ENCODE peak calls at places on chromosomes 13 and 19, in five cellular contexts. One of them, this sample, is unnamed. For H3K9me3, the result is how much of the 10 kb centered on the place peaks cover.

GRCh38 chr13:56909896-56910600 is 230.7 kb upstream of the PRR20A start:
- DNase-seq in IMR-90: no peak
- DNase-seq in heart right ventricle: peak
- DNase-seq in effector memory CD4-positive, alpha-beta T cell: no peak
- DNase-seq in body of pancreas: no peak
- DNase-seq in this sample: no peak

GRCh38 chr19:3319643-3320353 is 46.6 kb upstream of the NFIC start:
- DNase-seq in heart right ventricle: no peak
- DNase-seq in body of pancreas: no peak
- DNase-seq in effector memory CD4-positive, alpha-beta T cell: no peak
- DNase-seq in IMR-90: no peak
- DNase-seq in this sample: no peak

GRCh38 chr19:3544054-3544376 is 5.0 kb downstream of the TEKTIP1 start:
- DNase-seq in effector memory CD4-positive, alpha-beta T cell: no peak
- DNase-seq in IMR-90: no peak
- DNase-seq in body of pancreas: no peak
- DNase-seq in heart right ventricle: no peak
- DNase-seq in this sample: no peak

GRCh38 chr13:53045110-53045509 is 16.5 kb downstream of the OLFM4 start:
- DNase-seq in heart right ventricle: no peak
- DNase-seq in body of pancreas: peak
- DNase-seq in IMR-90: no peak
- DNase-seq in effector memory CD4-positive, alpha-beta T cell: no peak
- DNase-seq in this sample: no peak

GRCh38 chr19:18291590-18292459 is 10.4 kb upstream of the JUND start:
- DNase-seq in effector memory CD4-positive, alpha-beta T cell: peak
- DNase-seq in heart right ventricle: peak
- DNase-seq in IMR-90: peak
- DNase-seq in body of pancreas: peak
- DNase-seq in this sample: peak

GRCh38 chr19:8654591-8655339 is 24.3 kb downstream of the NFILZ start:
- DNase-seq in IMR-90: peak
- DNase-seq in heart right ventricle: peak
- DNase-seq in effector memory CD4-positive, alpha-beta T cell: peak
- DNase-seq in body of pancreas: peak
- DNase-seq in this sample: peak

GRCh38 chr13:76522083-76522755 is 364.0 kb downstream of the KCTD12 start:
- DNase-seq in body of pancreas: no peak
- DNase-seq in effector memory CD4-positive, alpha-beta T cell: no peak
- DNase-seq in IMR-90: peak
- DNase-seq in heart right ventricle: no peak
- DNase-seq in this sample: no peak

GRCh38 chr19:48627211-48627864 is 8.0 kb downstream of the SPHK2 start:
- DNase-seq in IMR-90: no peak
- DNase-seq in effector memory CD4-positive, alpha-beta T cell: no peak
- DNase-seq in heart right ventricle: no peak
- DNase-seq in body of pancreas: no peak
- DNase-seq in this sample: no peak

GRCh38 chr13:68813397-68813796 is 1294.2 kb upstream of the ATXN8OS start:
- DNase-seq in heart right ventricle: no peak
- DNase-seq in IMR-90: no peak
- DNase-seq in body of pancreas: no peak
- DNase-seq in effector memory CD4-positive, alpha-beta T cell: no peak
- DNase-seq in this sample: no peak

GRCh38 chr13:74151859-74152258 is 17.7 kb upstream of the KLF12 start:
- DNase-seq in effector memory CD4-positive, alpha-beta T cell: no peak
- DNase-seq in IMR-90: no peak
- DNase-seq in heart right ventricle: no peak
- DNase-seq in body of pancreas: no peak
- DNase-seq in this sample: no peak

GRCh38 chr13:71866173-71867091 is 572 bp downstream of the DACH1 start:
- DNase-seq in effector memory CD4-positive, alpha-beta T cell: no peak
- DNase-seq in heart right ventricle: peak
- DNase-seq in body of pancreas: peak
- DNase-seq in IMR-90: no peak
- DNase-seq in this sample: no peak

GRCh38 chr13:41352935-41353801 is 42.1 kb downstream of the NAA16 start:
- DNase-seq in IMR-90: peak
- DNase-seq in effector memory CD4-positive, alpha-beta T cell: peak
- DNase-seq in heart right ventricle: no peak
- DNase-seq in body of pancreas: peak
- DNase-seq in this sample: no peak

GRCh38 chr13:95698047-95698749 is 21.3 kb downstream of the DNAJC3 start:
- DNase-seq in effector memory CD4-positive, alpha-beta T cell: no peak
- DNase-seq in heart right ventricle: no peak
- DNase-seq in body of pancreas: no peak
- DNase-seq in IMR-90: peak
- DNase-seq in this sample: no peak

GRCh38 chr13:94696171-94696570 is 16.2 kb downstream of the SOX21 start:
- DNase-seq in body of pancreas: no peak
- DNase-seq in IMR-90: no peak
- DNase-seq in effector memory CD4-positive, alpha-beta T cell: no peak
- DNase-seq in heart right ventricle: no peak
- DNase-seq in this sample: no peak

DNA sequence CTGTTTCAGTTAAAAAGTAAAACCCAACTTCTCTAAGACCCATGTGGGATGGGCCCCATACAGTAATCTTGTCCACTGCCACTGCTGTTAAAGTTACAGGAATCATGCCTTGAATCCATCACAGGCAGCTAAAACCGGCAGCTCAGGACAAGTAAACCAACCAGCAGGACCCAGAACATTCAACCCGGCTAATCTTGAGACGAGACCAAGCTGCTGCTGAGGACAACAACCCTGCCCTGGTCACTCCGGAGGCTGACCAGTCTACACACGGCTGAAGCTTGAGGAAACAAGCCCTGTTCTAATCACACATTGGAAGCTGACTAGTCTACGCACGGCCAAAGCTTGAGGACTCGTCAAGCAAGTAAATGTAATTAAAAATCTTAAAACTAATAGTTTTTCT is 105.2 kb upstream of the ZNF492 start:
- DNase-seq in body of pancreas: peak
- DNase-seq in heart right ventricle: no peak
- DNase-seq in effector memory CD4-positive, alpha-beta T cell: no peak
- DNase-seq in IMR-90: no peak
- DNase-seq in this sample: no peak
- H3K9me3 ChIP-seq in body of pancreas: under half
- H3K9me3 ChIP-seq in heart right ventricle: under half
- H3K9me3 ChIP-seq in effector memory CD4-positive, alpha-beta T cell: under half
- H3K9me3 ChIP-seq in IMR-90: under half
- H3K9me3 ChIP-seq in this sample: under half

GRCh38 chr19:50187937-50188336 is 15.5 kb upstream of the MYH14 start:
- DNase-seq in body of pancreas: no peak
- DNase-seq in effector memory CD4-positive, alpha-beta T cell: no peak
- DNase-seq in heart right ventricle: no peak
- DNase-seq in IMR-90: no peak
- DNase-seq in this sample: no peak
- H3K9me3 ChIP-seq in body of pancreas: under half
- H3K9me3 ChIP-seq in effector memory CD4-positive, alpha-beta T cell: under half
- H3K9me3 ChIP-seq in heart right ventricle: under half
- H3K9me3 ChIP-seq in IMR-90: under half
- H3K9me3 ChIP-seq in this sample: under half

GRCh38 chr19:56836059-56836458 is 4.5 kb downstream of the PEG3 start:
- DNase-seq in body of pancreas: no peak
- DNase-seq in IMR-90: no peak
- DNase-seq in heart right ventricle: no peak
- DNase-seq in effector memory CD4-positive, alpha-beta T cell: no peak
- DNase-seq in this sample: no peak
- H3K9me3 ChIP-seq in body of pancreas: under half
- H3K9me3 ChIP-seq in IMR-90: half or more
- H3K9me3 ChIP-seq in heart right ventricle: under half
- H3K9me3 ChIP-seq in effector memory CD4-positive, alpha-beta T cell: under half
- H3K9me3 ChIP-seq in this sample: under half

DNA sequence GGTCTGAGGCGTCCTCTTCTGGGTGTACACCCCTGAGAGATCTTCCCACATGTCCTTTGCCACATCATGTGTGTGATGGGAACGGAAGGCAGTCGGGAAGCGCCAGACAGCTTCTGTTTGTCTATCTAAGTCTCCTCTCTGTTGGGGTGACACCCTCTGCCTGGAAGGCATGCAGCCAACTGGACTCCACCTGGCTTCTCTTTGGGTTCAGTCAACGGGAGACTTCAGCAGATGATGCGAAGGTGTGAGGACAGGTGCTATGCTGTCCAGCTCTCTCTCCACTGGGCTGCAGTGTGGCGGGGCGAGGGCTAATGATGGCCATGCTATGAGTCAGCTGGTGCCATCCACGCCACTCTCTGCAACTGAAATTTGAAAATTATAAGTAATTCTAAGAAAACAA is 14.3 kb upstream of the SBK3 start:
- DNase-seq in effector memory CD4-positive, alpha-beta T cell: no peak
- DNase-seq in IMR-90: no peak
- DNase-seq in heart right ventricle: no peak
- DNase-seq in body of pancreas: no peak
- DNase-seq in this sample: no peak
- H3K9me3 ChIP-seq in effector memory CD4-positive, alpha-beta T cell: under half
- H3K9me3 ChIP-seq in IMR-90: under half
- H3K9me3 ChIP-seq in heart right ventricle: under half
- H3K9me3 ChIP-seq in body of pancreas: under half
- H3K9me3 ChIP-seq in this sample: under half

GRCh38 chr13:61277877-61278276 is 137.8 kb downstream of the PCDH20 start:
- DNase-seq in body of pancreas: no peak
- DNase-seq in effector memory CD4-positive, alpha-beta T cell: no peak
- DNase-seq in IMR-90: no peak
- DNase-seq in heart right ventricle: no peak
- DNase-seq in this sample: no peak

GRCh38 chr13:61277088-61277487 is 138.6 kb downstream of the PCDH20 start:
- DNase-seq in IMR-90: no peak
- DNase-seq in body of pancreas: no peak
- DNase-seq in heart right ventricle: no peak
- DNase-seq in effector memory CD4-positive, alpha-beta T cell: no peak
- DNase-seq in this sample: no peak

GRCh38 chr13:61275251-61275650 is 140.4 kb downstream of the PCDH20 start:
- DNase-seq in IMR-90: no peak
- DNase-seq in heart right ventricle: no peak
- DNase-seq in body of pancreas: no peak
- DNase-seq in effector memory CD4-positive, alpha-beta T cell: no peak
- DNase-seq in this sample: no peak

GRCh38 chr13:61275740-61276139 is 139.9 kb downstream of the PCDH20 start:
- DNase-seq in heart right ventricle: no peak
- DNase-seq in body of pancreas: no peak
- DNase-seq in effector memory CD4-positive, alpha-beta T cell: no peak
- DNase-seq in IMR-90: no peak
- DNase-seq in this sample: no peak

GRCh38 chr13:61276401-61276800 is 139.2 kb downstream of the PCDH20 start:
- DNase-seq in heart right ventricle: no peak
- DNase-seq in body of pancreas: no peak
- DNase-seq in IMR-90: no peak
- DNase-seq in effector memory CD4-positive, alpha-beta T cell: no peak
- DNase-seq in this sample: no peak
- H3K9me3 ChIP-seq in heart right ventricle: under half
- H3K9me3 ChIP-seq in body of pancreas: under half
- H3K9me3 ChIP-seq in IMR-90: under half
- H3K9me3 ChIP-seq in effector memory CD4-positive, alpha-beta T cell: under half
- H3K9me3 ChIP-seq in this sample: under half